ENCODE peak calls at places on chromosomes 13 and 19, in eight cellular contexts. One of them, this sample, is unnamed.

GRCh38 chr19:40379446-40380198 is 10.4 kb downstream of the HIPK4 start:
- DNase-seq in tibial nerve: no peak
- DNase-seq in ovary: no peak
- DNase-seq in A549: no peak
- DNase-seq in transverse colon: no peak
- DNase-seq in SK-N-SH: peak; percentile 17
- DNase-seq in suprapubic skin: no peak
- DNase-seq in H1: no peak
- DNase-seq in this sample: no peak

GRCh38 chr13:89695343-89696257 is 1651.9 kb upstream of the MIR17HG start:
- DNase-seq in A549: peak; percentile 39
- DNase-seq in SK-N-SH: peak; percentile 42
- DNase-seq in H1: peak; percentile 82
- DNase-seq in ovary: no peak
- DNase-seq in transverse colon: peak; percentile 9
- DNase-seq in suprapubic skin: no peak
- DNase-seq in tibial nerve: no peak
- DNase-seq in this sample: no peak

GRCh38 chr19:43586346-43586745 is 9.6 kb downstream of the IRGQ start:
- DNase-seq in tibial nerve: no peak
- DNase-seq in A549: no peak
- DNase-seq in SK-N-SH: peak; percentile 53
- DNase-seq in ovary: no peak
- DNase-seq in H1: no peak
- DNase-seq in suprapubic skin: no peak
- DNase-seq in transverse colon: no peak
- DNase-seq in this sample: no peak

GRCh38 chr13:39451860-39452301 is 151.1 kb downstream of the LHFPL6 start:
- DNase-seq in transverse colon: peak; percentile 11
- DNase-seq in tibial nerve: no peak
- DNase-seq in suprapubic skin: no peak
- DNase-seq in ovary: peak; percentile 36
- DNase-seq in H1: no peak
- DNase-seq in A549: no peak
- DNase-seq in SK-N-SH: no peak
- DNase-seq in this sample: peak; percentile 77

GRCh38 chr19:14363203-14364097 is 17.8 kb upstream of the ADGRE5 start:
- DNase-seq in suprapubic skin: peak; percentile 72
- DNase-seq in tibial nerve: no peak
- DNase-seq in A549: peak; percentile 87
- DNase-seq in H1: peak; percentile 88
- DNase-seq in transverse colon: peak; percentile 75
- DNase-seq in SK-N-SH: peak; percentile 58
- DNase-seq in ovary: peak; percentile 75
- DNase-seq in this sample: peak; percentile 88

GRCh38 chr19:11203194-11204075 is 6.1 kb upstream of the KANK2 start:
- DNase-seq in suprapubic skin: peak; percentile 89
- DNase-seq in ovary: peak; percentile 96
- DNase-seq in A549: peak; percentile 64
- DNase-seq in H1: peak; percentile 88
- DNase-seq in tibial nerve: peak; percentile 65
- DNase-seq in SK-N-SH: peak; percentile 93
- DNase-seq in transverse colon: peak; percentile 67
- DNase-seq in this sample: peak; percentile 97

GRCh38 chr13:96947343-96947910 is 46.8 kb downstream of the OXGR1 start:
- DNase-seq in ovary: no peak
- DNase-seq in transverse colon: no peak
- DNase-seq in A549: no peak
- DNase-seq in H1: no peak
- DNase-seq in suprapubic skin: no peak
- DNase-seq in SK-N-SH: no peak
- DNase-seq in tibial nerve: no peak
- DNase-seq in this sample: no peak

GRCh38 chr13:96958286-96958891 is 35.9 kb downstream of the OXGR1 start:
- DNase-seq in H1: no peak
- DNase-seq in suprapubic skin: no peak
- DNase-seq in A549: peak; percentile 31
- DNase-seq in transverse colon: no peak
- DNase-seq in tibial nerve: no peak
- DNase-seq in SK-N-SH: peak; percentile 30
- DNase-seq in ovary: no peak
- DNase-seq in this sample: no peak

GRCh38 chr13:22047785-22048104 is 376.9 kb downstream of the FGF9 start:
- DNase-seq in transverse colon: no peak
- DNase-seq in tibial nerve: no peak
- DNase-seq in SK-N-SH: no peak
- DNase-seq in H1: no peak
- DNase-seq in A549: no peak
- DNase-seq in suprapubic skin: no peak
- DNase-seq in ovary: no peak
- DNase-seq in this sample: no peak

DNA sequence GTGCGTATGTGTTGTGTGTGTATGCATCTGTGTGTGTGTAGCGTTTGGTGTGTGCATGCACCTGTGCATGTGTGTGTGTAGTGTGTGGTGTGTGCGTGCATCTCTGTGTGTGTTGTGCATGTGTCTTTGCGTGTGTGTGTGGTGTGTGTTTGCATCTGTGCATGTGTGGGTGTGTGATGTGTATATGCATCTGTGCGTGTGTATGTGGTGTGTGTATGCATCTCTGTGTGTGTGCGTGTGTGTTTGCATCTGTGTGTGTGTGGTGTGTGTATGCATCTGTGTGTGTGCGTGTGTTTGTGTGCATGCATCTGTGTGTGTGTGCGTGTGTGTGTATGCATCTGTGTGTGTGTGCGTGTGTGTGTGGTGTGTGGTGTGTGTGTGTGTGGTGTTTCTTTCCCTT is 20.6 kb downstream of the CELF5 start:
- DNase-seq in H1: no peak
- DNase-seq in suprapubic skin: no peak
- DNase-seq in ovary: no peak
- DNase-seq in A549: no peak
- DNase-seq in tibial nerve: no peak
- DNase-seq in transverse colon: no peak
- DNase-seq in SK-N-SH: no peak
- DNase-seq in this sample: no peak
- TF ChIP-seq EP300 in H1: no peak
- TF ChIP-seq EP300 in suprapubic skin: no peak
- TF ChIP-seq EP300 in ovary: no peak
- TF ChIP-seq EP300 in A549: no peak
- TF ChIP-seq EP300 in tibial nerve: no peak
- TF ChIP-seq EP300 in transverse colon: no peak
- TF ChIP-seq EP300 in SK-N-SH: no peak
- TF ChIP-seq EP300 in this sample: no peak

GRCh38 chr19:638901-639250 is 803 bp upstream of the FGF22 start:
- DNase-seq in tibial nerve: no peak
- DNase-seq in ovary: peak; percentile 49
- DNase-seq in A549: no peak
- DNase-seq in transverse colon: no peak
- DNase-seq in SK-N-SH: no peak
- DNase-seq in suprapubic skin: no peak
- DNase-seq in H1: no peak
- DNase-seq in this sample: no peak
- H3K4me3 ChIP-seq in tibial nerve: peak overlapping the region; percentile 27
- H3K4me3 ChIP-seq in ovary: peak overlapping the region; percentile 41
- H3K4me3 ChIP-seq in A549: peak overlapping the region; percentile 50
- H3K4me3 ChIP-seq in transverse colon: no peak overlapping the region
- H3K4me3 ChIP-seq in SK-N-SH: peak overlapping the region; percentile 82
- H3K4me3 ChIP-seq in suprapubic skin: peak overlapping the region; percentile 51
- H3K4me3 ChIP-seq in H1: no peak overlapping the region
- H3K4me3 ChIP-seq in this sample: peak overlapping the region; percentile 42

GRCh38 chr13:98348476-98348875 is 171.4 kb upstream of the RNF113B start:
- DNase-seq in A549: no peak
- DNase-seq in SK-N-SH: no peak
- DNase-seq in transverse colon: no peak
- DNase-seq in suprapubic skin: no peak
- DNase-seq in H1: no peak
- DNase-seq in ovary: no peak
- DNase-seq in tibial nerve: no peak
- DNase-seq in this sample: no peak

GRCh38 chr13:98350746-98351330 is 173.8 kb upstream of the RNF113B start:
- DNase-seq in ovary: no peak
- DNase-seq in transverse colon: no peak
- DNase-seq in H1: no peak
- DNase-seq in SK-N-SH: no peak
- DNase-seq in suprapubic skin: no peak
- DNase-seq in tibial nerve: no peak
- DNase-seq in A549: no peak
- DNase-seq in this sample: no peak

GRCh38 chr13:98352226-98352625 is 175.2 kb upstream of the RNF113B start:
- DNase-seq in ovary: no peak
- DNase-seq in H1: no peak
- DNase-seq in SK-N-SH: no peak
- DNase-seq in A549: no peak
- DNase-seq in transverse colon: no peak
- DNase-seq in suprapubic skin: no peak
- DNase-seq in tibial nerve: no peak
- DNase-seq in this sample: no peak

GRCh38 chr13:98351636-98352035 is 174.6 kb upstream of the RNF113B start:
- DNase-seq in transverse colon: no peak
- DNase-seq in suprapubic skin: no peak
- DNase-seq in SK-N-SH: no peak
- DNase-seq in A549: no peak
- DNase-seq in ovary: no peak
- DNase-seq in tibial nerve: no peak
- DNase-seq in H1: no peak
- DNase-seq in this sample: no peak

GRCh38 chr13:98349731-98350305 is 172.7 kb upstream of the RNF113B start:
- DNase-seq in tibial nerve: no peak
- DNase-seq in SK-N-SH: peak; percentile 24
- DNase-seq in ovary: no peak
- DNase-seq in suprapubic skin: no peak
- DNase-seq in transverse colon: peak; percentile 14
- DNase-seq in H1: peak; percentile 70
- DNase-seq in A549: peak; percentile 7
- DNase-seq in this sample: no peak
- TF ChIP-seq CTCF in tibial nerve: no peak
- TF ChIP-seq CTCF in SK-N-SH: no peak
- TF ChIP-seq CTCF in ovary: no peak
- TF ChIP-seq CTCF in suprapubic skin: no peak
- TF ChIP-seq CTCF in transverse colon: no peak
- TF ChIP-seq CTCF in H1: peak; percentile 72
- TF ChIP-seq CTCF in A549: no peak
- TF ChIP-seq CTCF in this sample: no peak

DNA sequence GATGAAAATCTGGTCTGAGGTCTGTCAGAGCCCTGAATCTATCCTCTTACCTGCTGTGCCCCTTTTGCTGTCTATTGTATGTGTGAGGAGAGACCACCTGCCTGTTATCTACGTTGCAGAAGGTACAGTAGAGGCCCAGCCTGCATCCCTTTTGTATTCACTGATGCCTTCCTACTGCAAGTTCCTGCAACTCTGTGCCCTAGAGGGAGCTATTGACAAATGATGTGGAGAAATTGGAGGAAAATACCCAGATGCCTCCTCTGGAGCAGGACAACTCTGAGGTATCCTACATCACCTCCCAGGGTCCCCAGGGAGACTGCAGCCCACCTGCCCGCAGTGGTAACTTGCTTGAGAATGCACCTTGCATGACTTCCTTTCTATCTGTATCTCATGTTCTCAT is 33.7 kb downstream of the SIAH3 start:
- DNase-seq in transverse colon: no peak
- DNase-seq in ovary: no peak
- DNase-seq in tibial nerve: no peak
- DNase-seq in suprapubic skin: no peak
- DNase-seq in SK-N-SH: no peak
- DNase-seq in H1: no peak
- DNase-seq in A549: no peak
- DNase-seq in this sample: no peak
- TF ChIP-seq EP300 in transverse colon: no peak
- TF ChIP-seq EP300 in ovary: no peak
- TF ChIP-seq EP300 in tibial nerve: no peak
- TF ChIP-seq EP300 in suprapubic skin: no peak
- TF ChIP-seq EP300 in SK-N-SH: no peak
- TF ChIP-seq EP300 in H1: no peak
- TF ChIP-seq EP300 in A549: no peak
- TF ChIP-seq EP300 in this sample: no peak

GRCh38 chr19:49924004-49924880 is 4.8 kb upstream of the ATF5 start:
- DNase-seq in ovary: no peak
- DNase-seq in tibial nerve: no peak
- DNase-seq in A549: no peak
- DNase-seq in SK-N-SH: no peak
- DNase-seq in transverse colon: peak; percentile 33
- DNase-seq in H1: no peak
- DNase-seq in suprapubic skin: no peak
- DNase-seq in this sample: no peak
- H3K4me3 ChIP-seq in ovary: no peak overlapping the region
- H3K4me3 ChIP-seq in tibial nerve: no peak overlapping the region
- H3K4me3 ChIP-seq in A549: no peak overlapping the region
- H3K4me3 ChIP-seq in SK-N-SH: no peak overlapping the region
- H3K4me3 ChIP-seq in transverse colon: no peak overlapping the region
- H3K4me3 ChIP-seq in H1: no peak overlapping the region
- H3K4me3 ChIP-seq in suprapubic skin: no peak overlapping the region
- H3K4me3 ChIP-seq in this sample: no peak overlapping the region

DNA sequence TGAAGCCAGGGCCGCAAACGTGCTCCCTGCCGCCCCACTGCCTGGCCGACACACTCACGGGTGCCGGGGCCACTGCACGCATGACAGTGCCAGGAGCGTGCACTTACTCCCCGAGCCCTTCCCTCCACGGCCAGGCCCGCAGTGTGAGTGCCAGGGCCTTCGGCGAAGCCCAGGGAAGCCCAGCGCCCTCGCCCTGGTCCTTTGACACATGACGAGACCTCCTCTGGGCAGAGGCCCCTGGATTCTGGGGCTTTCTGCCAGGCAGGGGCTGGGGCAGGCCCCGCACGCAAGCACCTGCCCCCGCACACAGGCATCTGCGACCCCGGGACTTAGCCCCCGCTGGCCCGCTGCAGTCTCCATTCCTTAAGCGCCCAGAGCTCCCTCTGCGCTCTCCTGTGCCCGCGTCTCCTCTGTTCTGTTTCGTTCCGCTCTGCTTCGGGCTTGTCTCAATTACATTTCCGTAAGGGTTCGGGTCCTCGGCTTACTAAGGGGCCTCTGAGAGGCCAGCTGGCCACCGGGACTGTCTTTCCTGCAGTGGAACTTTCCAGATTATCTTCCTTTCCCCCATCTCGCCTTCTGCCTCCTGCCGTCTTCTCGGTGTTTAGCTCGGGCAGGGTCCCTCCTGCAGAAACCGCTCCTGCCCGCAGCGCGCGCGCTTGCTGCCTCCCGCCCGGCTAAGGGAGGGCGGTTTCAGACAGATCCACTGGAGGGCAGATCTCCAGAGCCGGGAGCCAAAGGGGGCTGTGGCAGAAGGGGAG is 98.8 kb downstream of the ING1 start:
- DNase-seq in suprapubic skin: no peak
- DNase-seq in H1: peak; percentile 68
- DNase-seq in A549: no peak
- DNase-seq in ovary: no peak
- DNase-seq in transverse colon: no peak
- DNase-seq in SK-N-SH: no peak
- DNase-seq in tibial nerve: no peak
- DNase-seq in this sample: no peak
- TF ChIP-seq CTCF in suprapubic skin: no peak
- TF ChIP-seq CTCF in H1: peak; percentile 9
- TF ChIP-seq CTCF in A549: no peak
- TF ChIP-seq CTCF in ovary: no peak
- TF ChIP-seq CTCF in transverse colon: no peak
- TF ChIP-seq CTCF in SK-N-SH: no peak
- TF ChIP-seq CTCF in tibial nerve: no peak
- TF ChIP-seq CTCF in this sample: no peak

This sample was measured in sigmoid colon.